ENCODE peak calls at places on chromosomes 2 and 18, in nine cellular contexts. E, K, U, Q, I, M, B, W and P are unnamed samples.

GRCh38 chr2:180761224-180761623 is 219.2 kb upstream of the UBE2E3 start:
- DNase-seq in W (no peak), M (no peak), I (no peak), E (no peak), Q (peak), U (no peak), B (no peak), K (peak), P (peak)

GRCh38 chr2:15177103-15177502 is 384.0 kb downstream of the NBAS start:
- DNase-seq in B (no peak), Q (no peak), U (no peak), I (no peak), M (no peak), K (no peak), W (no peak), E (no peak), P (no peak)

GRCh38 chr2:71935291-71935848 is 212.3 kb downstream of the CYP26B1 start:
- DNase-seq in U (no peak), I (no peak), B (peak), E (no peak), M (peak), W (peak), K (no peak), Q (no peak), P (no peak)

GRCh38 chr2:121334581-121335293 is 49.7 kb upstream of the TFCP2L1 start:
- DNase-seq in M (peak), W (no peak), Q (no peak), I (no peak), B (no peak), U (peak), E (no peak), K (no peak), P (peak)

GRCh38 chr2:209076151-209076550 is 347.7 kb upstream of the MAP2 start:
- DNase-seq in E (no peak), I (no peak), W (no peak), M (no peak), U (no peak), B (no peak), K (no peak), Q (no peak), P (no peak)

GRCh38 chr2:175035806-175036205 is 30.6 kb upstream of the CHN1 start:
- DNase-seq in M (no peak), W (no peak), E (no peak), Q (no peak), B (no peak), U (no peak), K (no peak), I (no peak), P (no peak)

GRCh38 chr2:150689600-150689999 is 202.1 kb upstream of the RND3 start:
- DNase-seq in I (no peak), U (no peak), M (no peak), W (no peak), E (no peak), Q (no peak), K (no peak), B (no peak), P (no peak)

GRCh38 chr2:219441451-219442205 is 7.0 kb downstream of the SPEG start:
- DNase-seq in U (peak), E (no peak), M (peak), W (peak), K (no peak), I (no peak), Q (no peak), B (no peak), P (peak)

GRCh38 chr2:187550797-187551306 is 3.4 kb downstream of the TFPI start:
- DNase-seq in B (no peak), U (no peak), Q (peak), I (no peak), K (no peak), E (no peak), M (no peak), W (no peak), P (no peak)

GRCh38 chr2:172792711-172793110 is 57.1 kb downstream of the RAPGEF4 start:
- DNase-seq in M (no peak), W (no peak), B (no peak), K (no peak), E (no peak), U (no peak), I (no peak), Q (no peak), P (no peak)

GRCh38 chr2:230925443-230925878 is 419 bp upstream of the GPR55 start:
- DNase-seq in Q (no peak), M (peak), I (no peak), B (no peak), K (no peak), U (no peak), E (no peak), W (no peak), P (no peak)

GRCh38 chr2:130336877-130337734 is 5.6 kb upstream of the IMP4 start:
- DNase-seq in Q (peak), U (peak), M (peak), E (no peak), I (peak), K (no peak), W (peak), B (peak), P (peak)

GRCh38 chr2:46735108-46735691 is 180.4 kb downstream of the MCFD2 start:
- DNase-seq in U (no peak), I (no peak), B (no peak), Q (no peak), M (no peak), E (no peak), W (no peak), K (no peak), P (no peak)

GRCh38 chr2:37802106-37802791 is 122.8 kb upstream of the RMDN2 start:
- DNase-seq in K (no peak), B (no peak), U (no peak), W (no peak), E (no peak), I (no peak), M (no peak), Q (no peak), P (peak)

GRCh38 chr2:170310876-170311502 is 133.0 kb downstream of the MYO3B start:
- DNase-seq in W (no peak), M (no peak), U (no peak), Q (no peak), K (no peak), E (no peak), B (no peak), I (no peak), P (no peak)

GRCh38 chr2:135586148-135586547 is 54.9 kb downstream of the R3HDM1 start:
- DNase-seq in W (no peak), B (no peak), U (no peak), Q (no peak), I (no peak), M (no peak), K (no peak), E (no peak), P (no peak)

GRCh38 chr2:154158101-154158500 is 286.4 kb downstream of the GALNT13 start:
- DNase-seq in E (no peak), I (no peak), W (no peak), Q (no peak), K (no peak), B (no peak), M (no peak), U (no peak), P (no peak)

GRCh38 chr18:8052237-8052701 is 485.2 kb downstream of the PTPRM start:
- DNase-seq in Q (no peak), M (no peak), I (no peak), W (no peak), E (no peak), U (no peak), K (peak), B (no peak), P (no peak)

GRCh38 chr2:218744615-218745014 is 34.0 kb downstream of the TTLL4 start:
- DNase-seq in W (no peak), U (no peak), E (no peak), B (no peak), K (no peak), M (no peak), I (no peak), Q (no peak), P (no peak)

GRCh38 chr2:202084265-202084664 is 11.2 kb downstream of the KIAA2012 start:
- DNase-seq in E (no peak), M (no peak), K (no peak), B (no peak), W (no peak), Q (no peak), I (no peak), U (peak), P (no peak)

GRCh38 chr2:23649819-23650218 is 264.8 kb downstream of the KLHL29 start:
- DNase-seq in Q (peak), U (no peak), M (no peak), W (no peak), E (no peak), K (no peak), I (no peak), B (no peak), P (no peak)

GRCh38 chr2:202643012-202643858 is 8.5 kb downstream of the FAM117B start:
- DNase-seq in E (no peak), W (no peak), I (no peak), K (no peak), B (no peak), Q (peak), M (no peak), U (no peak), P (no peak)

GRCh38 chr2:121359937-121360565 is 75.0 kb upstream of the TFCP2L1 start:
- DNase-seq in K (no peak), I (no peak), E (no peak), Q (peak), U (no peak), B (no peak), W (peak), M (no peak), P (no peak)

GRCh38 chr18:35519148-35519899 is 21.6 kb upstream of the INO80C start:
- DNase-seq in I (no peak), M (no peak), K (no peak), E (no peak), Q (no peak), B (no peak), W (no peak), U (no peak), P (no peak)

GRCh38 chr2:73910873-73911547 is 15.7 kb upstream of the DGUOK start:
- DNase-seq in K (no peak), I (no peak), U (no peak), Q (no peak), W (no peak), M (no peak), E (no peak), B (no peak), P (no peak)

GRCh38 chr2:73914667-73915066 is 12.0 kb upstream of the DGUOK start:
- DNase-seq in W (no peak), U (no peak), K (no peak), Q (no peak), E (no peak), I (no peak), B (no peak), M (no peak), P (no peak)

GRCh38 chr2:73913414-73914054 is 13.1 kb upstream of the DGUOK start:
- DNase-seq in W (no peak), Q (no peak), U (no peak), K (no peak), B (no peak), I (no peak), E (no peak), M (no peak), P (no peak)

GRCh38 chr2:73908689-73909652 is 16.2 kb downstream of the ACTG2 start:
- DNase-seq in M (no peak), U (no peak), B (no peak), Q (no peak), K (no peak), I (peak), W (no peak), E (no peak), P (no peak)

DNA sequence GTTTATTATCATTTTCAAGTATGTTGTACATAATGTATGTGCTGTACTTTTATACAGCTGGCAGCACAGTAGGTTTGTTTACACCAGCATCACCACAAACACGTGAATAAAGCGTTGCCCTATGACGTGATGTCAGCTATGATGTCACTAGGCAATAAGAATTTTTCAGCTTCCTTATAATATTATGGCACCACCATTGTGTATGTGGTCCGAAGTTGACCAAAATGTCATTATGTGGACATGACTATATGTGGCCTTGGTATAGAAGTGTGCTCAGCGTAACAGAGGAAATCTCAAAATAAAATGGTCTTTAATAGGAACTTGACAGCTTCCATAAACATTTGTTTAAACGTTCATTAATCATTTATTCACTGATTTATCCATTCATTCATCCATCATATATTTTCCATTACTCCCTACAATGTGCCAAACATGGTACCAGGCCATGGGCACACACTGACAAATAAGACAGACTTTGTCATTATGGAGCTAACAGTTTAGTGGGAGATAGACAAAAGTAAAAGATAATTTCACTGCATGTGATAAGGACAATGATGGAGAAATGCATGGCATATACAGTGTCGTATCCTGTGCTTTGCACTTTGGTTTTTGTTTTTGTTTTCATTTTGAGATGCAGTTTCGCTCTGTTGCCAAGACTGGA is 15.0 kb upstream of the DGUOK start:
- DNase-seq in W (no peak), E (no peak), U (no peak), B (no peak), I (no peak), K (no peak), M (no peak), Q (no peak), P (no peak)
- TF ChIP-seq CTCF in W (no peak), E (no peak), U (no peak), B (no peak), I (no peak), K (no peak), M (no peak), Q (no peak), P (no peak)

GRCh38 chr2:3377279-3377611 is 373 bp downstream of the EIPR1 start:
- DNase-seq in U (no peak), K (no peak), I (no peak), W (no peak), M (no peak), Q (no peak), E (no peak), B (no peak), P (no peak)

GRCh38 chr2:3379339-3379646 is 201 bp upstream of the TRAPPC12 start:
- DNase-seq in K (no peak), Q (no peak), M (no peak), W (no peak), E (no peak), U (no peak), I (no peak), B (no peak), P (no peak)

GRCh38 chr2:3376821-3377220 is 797 bp downstream of the EIPR1 start:
- DNase-seq in B (no peak), I (no peak), M (no peak), U (no peak), E (no peak), W (no peak), K (no peak), Q (no peak), P (no peak)

GRCh38 chr2:3379647-3380534 is at the start of gene TRAPPC12:
- DNase-seq in I (peak), M (peak), Q (peak), E (peak), B (peak), K (peak), W (peak), U (peak), P (peak)

GRCh38 chr2:3377612-3378432 is at the start of gene EIPR1:
- DNase-seq in Q (peak), B (peak), U (peak), K (peak), E (peak), I (peak), M (peak), W (peak), P (peak)
- TF ChIP-seq CTCF in Q (peak), B (no peak), U (no peak), K (no peak), E (no peak), I (peak), M (no peak), W (no peak), P (no peak)

GRCh38 chr18:79964330-79965118 is at the start of gene HSBP1L1:
- DNase-seq in U (peak), K (no peak), I (no peak), B (no peak), M (peak), Q (peak), E (no peak), W (peak), P (peak)
- TF ChIP-seq CTCF in U (no peak), K (no peak), I (peak), B (peak), M (peak), Q (peak), E (peak), W (peak), P (peak)

GRCh38 chr2:10225291-10226031 is 77.2 kb upstream of the HPCAL1 start:
- DNase-seq in W (no peak), B (no peak), K (no peak), M (peak), U (peak), E (no peak), Q (no peak), I (no peak), P (peak)

GRCh38 chr2:10221976-10222870 is 80.5 kb upstream of the HPCAL1 start:
- DNase-seq in Q (no peak), M (no peak), U (no peak), I (no peak), E (no peak), W (no peak), B (no peak), K (no peak), P (no peak)

GRCh38 chr2:10224734-10225133 is 78.0 kb upstream of the HPCAL1 start:
- DNase-seq in M (no peak), W (no peak), U (peak), K (no peak), I (no peak), B (no peak), Q (no peak), E (no peak), P (no peak)

GRCh38 chr2:10223932-10224720 is 78.6 kb upstream of the HPCAL1 start:
- DNase-seq in K (no peak), M (no peak), I (no peak), B (no peak), U (peak), E (no peak), W (no peak), Q (no peak), P (no peak)

DNA sequence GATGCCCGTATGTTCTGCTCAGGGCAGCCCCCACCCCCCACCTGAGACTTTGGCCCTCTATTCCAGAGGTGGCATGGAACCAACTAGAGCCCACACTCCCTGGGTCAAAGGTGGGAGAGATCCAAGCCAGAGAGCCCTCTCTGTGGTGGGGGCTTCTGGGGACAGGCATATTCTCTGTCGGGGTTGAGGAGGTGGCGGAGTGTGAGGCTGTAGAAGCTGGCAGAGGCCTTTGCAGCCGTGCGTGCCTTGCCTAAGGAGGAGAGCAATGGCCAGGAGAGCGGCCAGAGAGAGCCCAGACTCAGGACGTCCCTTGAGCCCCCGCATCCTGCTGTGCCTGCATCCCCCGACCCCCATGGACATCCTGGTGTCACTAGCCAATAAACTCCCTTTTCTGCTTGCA is 79.2 kb upstream of the HPCAL1 start:
- DNase-seq in Q (no peak), B (no peak), E (no peak), K (no peak), W (no peak), M (no peak), I (no peak), U (no peak), P (no peak)
- TF ChIP-seq CTCF in Q (no peak), B (no peak), E (no peak), K (no peak), W (no peak), M (no peak), I (no peak), U (no peak), P (no peak)

GRCh38 chr18:41657189-41657588 is 297.8 kb upstream of the PIK3C3 start:
- DNase-seq in W (no peak), E (no peak), K (no peak), U (no peak), B (no peak), I (no peak), M (no peak), Q (no peak), P (no peak)

GRCh38 chr18:41660654-41661053 is 294.4 kb upstream of the PIK3C3 start:
- DNase-seq in I (no peak), B (no peak), E (no peak), W (no peak), U (no peak), K (no peak), M (no peak), Q (peak), P (no peak)

GRCh38 chr18:41655074-41655473 is 300.0 kb upstream of the PIK3C3 start:
- DNase-seq in B (no peak), U (no peak), M (no peak), Q (no peak), I (no peak), W (no peak), E (no peak), K (no peak), P (peak)
- TF ChIP-seq CTCF in B (no peak), U (no peak), M (no peak), Q (no peak), I (no peak), W (no peak), E (no peak), K (no peak), P (no peak)

GRCh38 chr2:18753722-18754121 is 164.4 kb upstream of the NT5C1B start:
- DNase-seq in Q (no peak), B (no peak), W (no peak), I (no peak), U (no peak), E (no peak), M (no peak), K (no peak), P (no peak)

GRCh38 chr2:18750662-18751554 is 161.5 kb upstream of the NT5C1B start:
- DNase-seq in Q (no peak), I (no peak), B (no peak), U (no peak), K (no peak), M (no peak), W (no peak), E (no peak), P (no peak)

GRCh38 chr2:18754286-18754685 is 164.9 kb upstream of the NT5C1B start:
- DNase-seq in I (no peak), U (no peak), E (no peak), M (no peak), W (no peak), K (no peak), B (no peak), Q (no peak), P (no peak)

GRCh38 chr2:18752022-18752493 is 162.7 kb upstream of the NT5C1B start:
- DNase-seq in W (no peak), E (no peak), B (no peak), U (no peak), M (no peak), I (no peak), Q (no peak), K (no peak), P (no peak)

DNA sequence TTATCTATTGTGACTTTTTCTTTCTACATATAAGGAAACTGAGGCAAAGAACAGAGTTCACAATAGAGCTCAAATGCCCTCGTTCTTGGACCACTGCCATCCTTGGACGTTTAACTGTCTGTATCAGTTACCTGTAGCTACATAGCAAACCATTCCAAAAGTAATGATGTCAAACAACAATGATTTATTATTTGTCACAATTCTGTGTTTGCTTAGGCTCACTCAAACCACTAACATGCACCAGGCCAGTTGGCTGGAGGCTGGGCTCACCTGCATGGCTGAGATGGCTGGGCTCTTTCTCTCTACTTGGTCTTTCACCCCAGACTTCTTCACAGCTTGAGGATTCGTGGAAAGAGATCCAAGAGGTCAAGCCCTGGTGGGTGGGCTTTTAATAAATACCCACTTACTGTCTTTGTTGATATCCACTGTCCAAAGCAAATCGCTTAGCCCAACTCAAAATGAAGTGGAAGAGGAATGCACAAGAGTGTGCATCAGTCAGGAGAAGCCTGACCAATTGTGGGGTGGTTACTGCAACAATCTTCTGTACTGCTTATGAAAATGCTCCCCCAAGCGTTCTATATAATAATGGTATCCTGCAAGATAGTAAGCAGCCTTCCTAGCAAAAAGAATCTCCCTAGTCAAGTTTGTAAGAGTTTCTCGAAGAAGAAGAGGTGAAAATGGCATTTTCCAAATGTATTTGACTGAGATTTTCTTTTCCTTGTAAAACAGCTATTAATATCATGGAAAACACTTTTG is 163.5 kb upstream of the NT5C1B start:
- DNase-seq in Q (no peak), E (no peak), U (no peak), K (no peak), I (no peak), W (no peak), B (no peak), M (no peak), P (no peak)
- TF ChIP-seq CTCF in Q (no peak), E (no peak), U (no peak), K (no peak), I (no peak), W (no peak), B (no peak), M (no peak), P (no peak)